ENCODE peak calls at places on chromosomes 13 and 19, in four cellular contexts. J is AG08395, P is T-cell, H is fibroblast of mammary gland. A is an unnamed sample.

GRCh38 chr13:46687810-46688209 is 109.2 kb downstream of the ESD start:
- DNase-seq in J (peak), P (no peak), H (peak), A (peak)

GRCh38 chr13:80239571-80240255 is 101.2 kb downstream of the SPRY2 start:
- DNase-seq in J (no peak), P (no peak), H (no peak), A (peak)

GRCh38 chr13:46982856-46983582 is 86.2 kb upstream of the HTR2A start:
- DNase-seq in J (no peak), P (no peak), H (no peak), A (no peak)

GRCh38 chr19:33345163-33345562 is 28.3 kb upstream of the CEBPG start:
- DNase-seq in J (no peak), P (no peak), H (no peak), A (no peak)

GRCh38 chr19:11191273-11191755 is 6.0 kb downstream of the KANK2 start:
- DNase-seq in J (peak), P (no peak), H (peak), A (no peak)

GRCh38 chr13:114304346-114305034 is 9.8 kb upstream of the CHAMP1 start:
- DNase-seq in J (no peak), P (no peak), H (no peak), A (no peak)

GRCh38 chr19:10363789-10364281 is 16.5 kb downstream of the TYK2 start:
- DNase-seq in J (no peak), P (no peak), H (no peak), A (peak)

GRCh38 chr13:111005808-111006494 is 91.1 kb upstream of the ANKRD10 start:
- DNase-seq in J (peak), P (no peak), H (peak), A (no peak)

GRCh38 chr19:45177817-45178261 is at the start of gene TRAPPC6A:
- DNase-seq in J (peak), P (no peak), H (peak), A (peak)

GRCh38 chr19:41548954-41549688 is 26.8 kb upstream of the CEACAM21 start:
- DNase-seq in J (no peak), P (peak), H (no peak), A (no peak)

GRCh38 chr19:27740396-27740795 is 1472.6 kb downstream of the UQCRFS1 start:
- DNase-seq in J (no peak), P (no peak), H (no peak), A (no peak)

GRCh38 chr13:29497137-29497654 is 98.3 kb downstream of the SLC7A1 start:
- DNase-seq in J (no peak), P (no peak), H (peak), A (no peak)

GRCh38 chr19:31497709-31498108 is 148.5 kb upstream of the TSHZ3 start:
- DNase-seq in J (no peak), P (no peak), H (no peak), A (no peak)

GRCh38 chr13:75505327-75505726 is 23.4 kb upstream of the TBC1D4 start:
- DNase-seq in J (no peak), P (no peak), H (no peak), A (no peak)

GRCh38 chr13:62014299-62014698 is 598.6 kb upstream of the PCDH20 start:
- DNase-seq in J (no peak), P (no peak), H (peak), A (peak)

GRCh38 chr13:97225533-97225932 is 3.4 kb downstream of the MBNL2 start:
- DNase-seq in J (no peak), P (no peak), H (no peak), A (no peak)

GRCh38 chr19:18526316-18526715 is 4.4 kb upstream of the ELL start:
- DNase-seq in J (no peak), P (no peak), H (no peak), A (peak)

GRCh38 chr13:113743366-113744195 is 15.4 kb upstream of the TMEM255B start:
- DNase-seq in J (no peak), P (no peak), H (no peak), A (no peak)

A was measured in epithelial cell of esophagus.